ENCODE peak calls at places on chromosomes 2 and 18, in seven cellular contexts. Z, A, F, B, E, G and Q are unnamed samples.

GRCh38 chr2:20611077-20611843 is 39.6 kb downstream of the HS1BP3 start:
- DNase-seq in G (peak; percentile 84), F (no peak), A (no peak), B (peak; percentile 99), Z (peak; percentile 68), E (peak; percentile 39), Q (no peak)

GRCh38 chr2:100818606-100819364 is 1.2 kb upstream of the NPAS2 start:
- DNase-seq in B (peak; percentile 75), E (no peak), F (peak; percentile 87), A (no peak), G (peak; percentile 71), Z (peak; percentile 33), Q (no peak)

GRCh38 chr2:152686308-152686707 is 31.0 kb downstream of the PRPF40A start:
- DNase-seq in G (no peak), B (peak; percentile 14), F (no peak), A (no peak), Z (no peak), E (no peak), Q (no peak)

GRCh38 chr2:86176583-86176982 is 18.7 kb downstream of the IMMT start:
- DNase-seq in A (no peak), E (no peak), Z (no peak), F (no peak), G (no peak), B (no peak), Q (no peak)

GRCh38 chr2:143513081-143513480 is 383.9 kb downstream of the ARHGAP15 start:
- DNase-seq in G (no peak), E (peak; percentile 23), B (peak; percentile 71), Z (peak; percentile 32), F (peak; percentile 15), A (no peak), Q (no peak)

GRCh38 chr2:214533511-214533910 is 122.7 kb downstream of the VWC2L start:
- DNase-seq in B (no peak), G (no peak), F (no peak), E (no peak), Z (no peak), A (no peak), Q (no peak)

GRCh38 chr2:152047826-152048476 is 50.9 kb downstream of the CACNB4 start:
- DNase-seq in E (no peak), B (no peak), F (no peak), A (no peak), Z (no peak), G (no peak), Q (no peak)

GRCh38 chr2:29361255-29361654 is 246.0 kb downstream of the CLIP4 start:
- DNase-seq in B (peak; percentile 9), A (no peak), E (no peak), Z (no peak), G (no peak), F (no peak), Q (no peak)

GRCh38 chr18:62870643-62871042 is 155.3 kb downstream of the PHLPP1 start:
- DNase-seq in E (no peak), B (no peak), F (no peak), G (no peak), A (no peak), Z (no peak), Q (no peak)

GRCh38 chr2:120982598-120982997 is 246.9 kb downstream of the GLI2 start:
- DNase-seq in Z (no peak), F (no peak), G (no peak), B (no peak), A (no peak), E (no peak), Q (no peak)

GRCh38 chr2:203786912-203787311 is 80.5 kb downstream of the CD28 start:
- DNase-seq in G (no peak), B (peak; percentile 71), F (no peak), Z (no peak), E (peak; percentile 90), A (no peak), Q (no peak)

GRCh38 chr2:21059885-21060610 is 16.2 kb upstream of the APOB start:
- DNase-seq in A (no peak), Z (no peak), F (no peak), E (no peak), B (no peak), G (no peak), Q (no peak)

GRCh38 chr18:45801396-45802004 is 24.0 kb upstream of the SIGLEC15 start:
- DNase-seq in A (no peak), F (no peak), G (no peak), B (no peak), E (no peak), Z (no peak), Q (no peak)

GRCh38 chr2:56587456-56587855 is 403.7 kb downstream of the CCDC85A start:
- DNase-seq in A (no peak), Z (no peak), B (peak; percentile 40), E (no peak), G (no peak), F (no peak), Q (no peak)

GRCh38 chr2:150150137-150150536 is 337.3 kb downstream of the RND3 start:
- DNase-seq in Z (no peak), G (no peak), B (no peak), E (no peak), A (no peak), F (no peak), Q (no peak)

GRCh38 chr2:41907716-41908328 is 140.0 kb upstream of the PKDCC start:
- DNase-seq in G (no peak), Z (no peak), A (no peak), B (no peak), E (no peak), F (no peak), Q (no peak)

GRCh38 chr2:9408641-9409151 is 14.6 kb downstream of the ITGB1BP1 start:
- DNase-seq in A (no peak), G (no peak), B (no peak), E (no peak), F (no peak), Z (no peak), Q (no peak)

GRCh38 chr2:39431592-39432316 is 5.3 kb downstream of the MAP4K3 start:
- DNase-seq in G (no peak), A (no peak), B (peak; percentile 86), F (no peak), Z (no peak), E (no peak), Q (peak; percentile 22)

GRCh38 chr2:75098856-75099255 is 100.5 kb downstream of the TACR1 start:
- DNase-seq in E (peak; percentile 24), Z (no peak), G (no peak), F (no peak), B (peak; percentile 23), A (no peak), Q (no peak)

GRCh38 chr2:136067897-136068540 is 49.9 kb downstream of the CXCR4 start:
- DNase-seq in F (no peak), A (no peak), E (no peak), Z (no peak), B (no peak), G (no peak), Q (no peak)